ENCODE peak calls at places on chromosomes 5 and 9, in nine cellular contexts. T is ELR; D is stimulated activated CD4-positive, alpha-beta T cell treated with anti-CD3 and anti-CD28 coated beads, Interleukin-4, amount 100 ng/mL, for 4 hours; B is esophagus squamous epithelium; Q is activated T-cell treated with anti-CD3 and anti-CD28 coated beads for 1 hour; F is AG08396; Y is H7; A is NCI-H774; X is CD8-positive, alpha-beta T cell. G is an unnamed sample.

GRCh38 chr5:159915913-159916840 is at the start of gene ADRA1B:
- DNase-seq in F (peak), Q (peak), D (peak), B (no peak), T (peak), A (no peak), X (peak), Y (peak), G (peak)

GRCh38 chr5:149118463-149118862 is 22.8 kb upstream of the ABLIM3 start:
- DNase-seq in Y (no peak), X (no peak), D (no peak), Q (no peak), B (no peak), F (no peak), A (no peak), T (peak), G (no peak)

GRCh38 chr9:34633851-34634550 is 3.6 kb downstream of the SIGMAR1 start:
- DNase-seq in A (peak), X (peak), T (peak), F (peak), D (peak), Q (peak), Y (peak), B (no peak), G (peak)

GRCh38 chr5:36200513-36200912 is 41.2 kb downstream of the NADK2 start:
- DNase-seq in T (peak), Q (no peak), Y (no peak), A (no peak), X (no peak), D (no peak), B (no peak), F (no peak), G (no peak)

GRCh38 chr5:141430332-141431113 is at the start of gene PCDHGA12:
- DNase-seq in T (peak), B (no peak), D (peak), Q (no peak), A (no peak), X (no peak), Y (no peak), F (peak), G (no peak)

GRCh38 chr5:94691947-94692346 is 73.5 kb downstream of the SLF1 start:
- DNase-seq in F (no peak), A (peak), Y (no peak), T (peak), D (no peak), B (no peak), Q (no peak), X (no peak), G (no peak)

GRCh38 chr9:17528859-17529258 is 50.0 kb upstream of the SH3GL2 start:
- DNase-seq in A (peak), F (no peak), Q (no peak), B (no peak), D (no peak), T (peak), Y (no peak), X (no peak), G (no peak)

GRCh38 chr9:130368631-130369103 is 76.1 kb upstream of the ASS1 start:
- DNase-seq in A (no peak), X (no peak), T (peak), F (no peak), Y (peak), D (peak), Q (no peak), B (no peak), G (peak)

GRCh38 chr5:177130211-177131018 is 3.2 kb upstream of the NSD1 start:
- DNase-seq in X (no peak), D (no peak), F (no peak), B (no peak), Y (no peak), T (peak), Q (no peak), A (no peak), G (no peak)

GRCh38 chr9:35919212-35920003 is 10.1 kb downstream of the SPAAR start:
- DNase-seq in A (no peak), T (no peak), B (no peak), Y (no peak), X (no peak), D (no peak), F (no peak), Q (no peak), G (no peak)